ENCODE peak calls at places on chromosomes 12 and 14, in six cellular contexts. One of them, this sample, is unnamed. For H3K36me3, the result is how much of the 10 kb centered on the place peaks cover.

GRCh38 chr12:96134200-96134599 is 60.0 kb upstream of the ELK3 start:
- DNase-seq in esophagus muscularis mucosa: no peak
- DNase-seq in endothelial cell of umbilical vein: no peak
- DNase-seq in pancreas: no peak
- DNase-seq in NT2/D1: no peak
- DNase-seq in lower lobe of right lung: no peak
- DNase-seq in this sample: no peak

GRCh38 chr12:115451785-115452736 is 768.1 kb upstream of the TBX3 start:
- DNase-seq in NT2/D1: peak
- DNase-seq in lower lobe of right lung: peak
- DNase-seq in pancreas: peak
- DNase-seq in esophagus muscularis mucosa: no peak
- DNase-seq in endothelial cell of umbilical vein: no peak
- DNase-seq in this sample: peak

GRCh38 chr14:94665121-94665520 is 52.9 kb downstream of the SERPINA3 start:
- DNase-seq in endothelial cell of umbilical vein: peak
- DNase-seq in lower lobe of right lung: no peak
- DNase-seq in esophagus muscularis mucosa: no peak
- DNase-seq in NT2/D1: no peak
- DNase-seq in pancreas: no peak
- DNase-seq in this sample: peak

GRCh38 chr12:49967042-49967776 is 5.5 kb downstream of the AQP5 start:
- DNase-seq in NT2/D1: peak
- DNase-seq in esophagus muscularis mucosa: peak
- DNase-seq in lower lobe of right lung: peak
- DNase-seq in endothelial cell of umbilical vein: peak
- DNase-seq in pancreas: peak
- DNase-seq in this sample: peak

GRCh38 chr14:89041245-89041585 is 216.8 kb downstream of the TTC8 start:
- DNase-seq in pancreas: peak
- DNase-seq in lower lobe of right lung: no peak
- DNase-seq in esophagus muscularis mucosa: no peak
- DNase-seq in endothelial cell of umbilical vein: no peak
- DNase-seq in NT2/D1: no peak
- DNase-seq in this sample: no peak

GRCh38 chr12:60830381-60830780 is 1234.6 kb downstream of the SLC16A7 start:
- DNase-seq in pancreas: no peak
- DNase-seq in NT2/D1: no peak
- DNase-seq in esophagus muscularis mucosa: no peak
- DNase-seq in lower lobe of right lung: no peak
- DNase-seq in endothelial cell of umbilical vein: no peak
- DNase-seq in this sample: no peak

GRCh38 chr14:64857979-64858740 is 21.5 kb downstream of the SPTB start:
- DNase-seq in NT2/D1: no peak
- DNase-seq in esophagus muscularis mucosa: no peak
- DNase-seq in endothelial cell of umbilical vein: no peak
- DNase-seq in pancreas: no peak
- DNase-seq in lower lobe of right lung: no peak
- DNase-seq in this sample: peak

GRCh38 chr12:45281994-45282393 is 66.1 kb downstream of the ANO6 start:
- DNase-seq in lower lobe of right lung: no peak
- DNase-seq in NT2/D1: no peak
- DNase-seq in pancreas: no peak
- DNase-seq in esophagus muscularis mucosa: no peak
- DNase-seq in endothelial cell of umbilical vein: no peak
- DNase-seq in this sample: no peak

GRCh38 chr12:124786065-124786964 is 77.3 kb downstream of the SCARB1 start:
- DNase-seq in esophagus muscularis mucosa: peak
- DNase-seq in endothelial cell of umbilical vein: peak
- DNase-seq in NT2/D1: peak
- DNase-seq in pancreas: peak
- DNase-seq in lower lobe of right lung: peak
- DNase-seq in this sample: peak

GRCh38 chr12:38166225-38166624 is 150.3 kb upstream of the ALG10B start:
- DNase-seq in pancreas: no peak
- DNase-seq in NT2/D1: no peak
- DNase-seq in esophagus muscularis mucosa: peak
- DNase-seq in endothelial cell of umbilical vein: no peak
- DNase-seq in lower lobe of right lung: no peak
- DNase-seq in this sample: no peak

GRCh38 chr12:3809357-3810015 is 56.6 kb upstream of the CRACR2A start:
- DNase-seq in pancreas: no peak
- DNase-seq in lower lobe of right lung: no peak
- DNase-seq in endothelial cell of umbilical vein: no peak
- DNase-seq in esophagus muscularis mucosa: no peak
- DNase-seq in NT2/D1: no peak
- DNase-seq in this sample: no peak

GRCh38 chr12:109782322-109782695 is 50.9 kb downstream of the TRPV4 start:
- DNase-seq in endothelial cell of umbilical vein: no peak
- DNase-seq in lower lobe of right lung: no peak
- DNase-seq in NT2/D1: no peak
- DNase-seq in esophagus muscularis mucosa: no peak
- DNase-seq in pancreas: no peak
- DNase-seq in this sample: peak

GRCh38 chr12:127355061-127355820 is 911.7 kb upstream of the TMEM132C start:
- DNase-seq in lower lobe of right lung: no peak
- DNase-seq in pancreas: no peak
- DNase-seq in NT2/D1: no peak
- DNase-seq in endothelial cell of umbilical vein: no peak
- DNase-seq in esophagus muscularis mucosa: peak
- DNase-seq in this sample: peak

GRCh38 chr14:61430066-61430757 is 108.8 kb downstream of the PRKCH start:
- DNase-seq in pancreas: no peak
- DNase-seq in lower lobe of right lung: no peak
- DNase-seq in endothelial cell of umbilical vein: no peak
- DNase-seq in NT2/D1: no peak
- DNase-seq in esophagus muscularis mucosa: peak
- DNase-seq in this sample: no peak

GRCh38 chr12:110269622-110270124 is 11.4 kb upstream of the ATP2A2 start:
- DNase-seq in lower lobe of right lung: no peak
- DNase-seq in esophagus muscularis mucosa: no peak
- DNase-seq in endothelial cell of umbilical vein: peak
- DNase-seq in NT2/D1: peak
- DNase-seq in pancreas: no peak
- DNase-seq in this sample: peak

GRCh38 chr14:61380984-61381383 is 59.6 kb downstream of the PRKCH start:
- DNase-seq in lower lobe of right lung: no peak
- DNase-seq in pancreas: no peak
- DNase-seq in esophagus muscularis mucosa: no peak
- DNase-seq in endothelial cell of umbilical vein: no peak
- DNase-seq in NT2/D1: no peak
- DNase-seq in this sample: no peak

GRCh38 chr12:117007618-117008017 is 91.6 kb downstream of the TESC start:
- DNase-seq in NT2/D1: no peak
- DNase-seq in pancreas: no peak
- DNase-seq in lower lobe of right lung: no peak
- DNase-seq in esophagus muscularis mucosa: no peak
- DNase-seq in endothelial cell of umbilical vein: no peak
- DNase-seq in this sample: no peak

GRCh38 chr12:81332054-81332453 is 254.2 kb downstream of the ACSS3 start:
- DNase-seq in esophagus muscularis mucosa: no peak
- DNase-seq in pancreas: no peak
- DNase-seq in endothelial cell of umbilical vein: no peak
- DNase-seq in lower lobe of right lung: no peak
- DNase-seq in NT2/D1: no peak
- DNase-seq in this sample: no peak

GRCh38 chr14:76863724-76864407 is 37.7 kb downstream of the LRRC74A start:
- DNase-seq in endothelial cell of umbilical vein: peak
- DNase-seq in esophagus muscularis mucosa: no peak
- DNase-seq in lower lobe of right lung: peak
- DNase-seq in pancreas: no peak
- DNase-seq in NT2/D1: no peak
- DNase-seq in this sample: peak

GRCh38 chr14:94426526-94426925 is 26.1 kb downstream of the SERPINA11 start:
- DNase-seq in endothelial cell of umbilical vein: no peak
- DNase-seq in pancreas: no peak
- DNase-seq in NT2/D1: no peak
- DNase-seq in esophagus muscularis mucosa: no peak
- DNase-seq in lower lobe of right lung: no peak
- DNase-seq in this sample: no peak

GRCh38 chr12:52247622-52248540 is 14.8 kb downstream of the KRT7 start:
- DNase-seq in endothelial cell of umbilical vein: no peak
- DNase-seq in esophagus muscularis mucosa: no peak
- DNase-seq in pancreas: peak
- DNase-seq in NT2/D1: no peak
- DNase-seq in lower lobe of right lung: no peak
- DNase-seq in this sample: peak

GRCh38 chr12:75207338-75208083 is 2.1 kb downstream of the KCNC2 start:
- DNase-seq in esophagus muscularis mucosa: no peak
- DNase-seq in lower lobe of right lung: peak
- DNase-seq in NT2/D1: no peak
- DNase-seq in pancreas: no peak
- DNase-seq in endothelial cell of umbilical vein: no peak
- DNase-seq in this sample: no peak

GRCh38 chr12:89603678-89604077 is 77.8 kb upstream of the POC1B start:
- DNase-seq in NT2/D1: no peak
- DNase-seq in pancreas: no peak
- DNase-seq in endothelial cell of umbilical vein: no peak
- DNase-seq in lower lobe of right lung: no peak
- DNase-seq in esophagus muscularis mucosa: no peak
- DNase-seq in this sample: no peak

GRCh38 chr14:81453166-81453766 is 53.1 kb upstream of the STON2 start:
- DNase-seq in esophagus muscularis mucosa: no peak
- DNase-seq in pancreas: peak
- DNase-seq in NT2/D1: peak
- DNase-seq in lower lobe of right lung: no peak
- DNase-seq in endothelial cell of umbilical vein: peak
- DNase-seq in this sample: no peak

DNA sequence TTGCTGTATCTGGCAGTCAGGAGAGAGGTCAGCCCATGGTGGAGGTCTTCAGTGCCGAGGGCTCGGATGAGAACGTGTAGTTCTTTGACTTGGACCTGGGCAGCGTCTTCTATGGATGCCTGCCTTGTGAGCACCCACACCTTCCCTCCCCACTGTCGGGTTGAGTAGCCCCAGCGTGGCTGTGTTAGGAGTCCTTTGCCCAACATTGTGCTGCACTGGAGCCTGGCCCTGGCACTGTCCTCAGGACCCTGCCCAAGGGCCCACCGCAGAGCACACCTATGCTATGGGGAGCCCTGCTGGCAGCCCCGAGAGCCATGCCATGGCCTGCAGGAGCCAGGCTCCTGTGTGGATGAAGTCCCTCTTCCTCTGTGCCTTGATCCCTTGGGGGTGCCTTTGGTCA is 26.7 kb downstream of the SLC25A29 start:
- DNase-seq in NT2/D1: no peak
- DNase-seq in endothelial cell of umbilical vein: no peak
- DNase-seq in pancreas: no peak
- DNase-seq in esophagus muscularis mucosa: no peak
- DNase-seq in lower lobe of right lung: no peak
- DNase-seq in this sample: no peak
- H3K36me3 ChIP-seq in NT2/D1: half or more
- H3K36me3 ChIP-seq in endothelial cell of umbilical vein: under half
- H3K36me3 ChIP-seq in pancreas: under half
- H3K36me3 ChIP-seq in esophagus muscularis mucosa: under half
- H3K36me3 ChIP-seq in lower lobe of right lung: under half
- H3K36me3 ChIP-seq in this sample: under half

DNA sequence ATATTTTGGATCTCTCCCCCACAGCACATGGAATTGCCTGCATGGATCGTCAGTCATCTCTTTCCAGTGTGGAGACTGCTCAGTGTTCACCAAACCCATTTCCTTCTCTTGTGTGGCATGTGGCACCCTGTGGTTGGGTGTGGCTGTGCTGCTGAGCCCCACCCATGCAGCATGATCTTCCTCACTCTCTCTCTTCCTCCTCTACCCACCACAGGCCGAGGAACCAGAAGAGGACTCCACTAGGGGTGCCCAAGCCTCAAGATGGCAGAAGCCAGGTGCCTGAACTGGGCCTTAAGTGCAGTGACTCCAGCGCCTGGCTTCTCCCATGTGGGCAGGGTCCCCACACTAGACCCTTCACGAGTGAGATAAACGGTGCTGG is 66.8 kb upstream of the GPR68 start:
- DNase-seq in pancreas: no peak
- DNase-seq in lower lobe of right lung: no peak
- DNase-seq in esophagus muscularis mucosa: no peak
- DNase-seq in NT2/D1: no peak
- DNase-seq in endothelial cell of umbilical vein: no peak
- DNase-seq in this sample: no peak
- H3K36me3 ChIP-seq in pancreas: under half
- H3K36me3 ChIP-seq in lower lobe of right lung: half or more
- H3K36me3 ChIP-seq in esophagus muscularis mucosa: under half
- H3K36me3 ChIP-seq in NT2/D1: half or more
- H3K36me3 ChIP-seq in endothelial cell of umbilical vein: under half
- H3K36me3 ChIP-seq in this sample: under half

GRCh38 chr14:103736546-103737431 is 21.2 kb downstream of the ZFYVE21 start:
- DNase-seq in pancreas: no peak
- DNase-seq in lower lobe of right lung: peak
- DNase-seq in NT2/D1: no peak
- DNase-seq in endothelial cell of umbilical vein: no peak
- DNase-seq in esophagus muscularis mucosa: no peak
- DNase-seq in this sample: peak
- H3K36me3 ChIP-seq in pancreas: under half
- H3K36me3 ChIP-seq in lower lobe of right lung: half or more
- H3K36me3 ChIP-seq in NT2/D1: under half
- H3K36me3 ChIP-seq in endothelial cell of umbilical vein: under half
- H3K36me3 ChIP-seq in esophagus muscularis mucosa: half or more
- H3K36me3 ChIP-seq in this sample: under half

GRCh38 chr12:53533476-53533875 is 26.2 kb upstream of the NPFF start:
- DNase-seq in lower lobe of right lung: no peak
- DNase-seq in NT2/D1: no peak
- DNase-seq in endothelial cell of umbilical vein: no peak
- DNase-seq in esophagus muscularis mucosa: no peak
- DNase-seq in pancreas: no peak
- DNase-seq in this sample: no peak
- H3K36me3 ChIP-seq in lower lobe of right lung: half or more
- H3K36me3 ChIP-seq in NT2/D1: half or more
- H3K36me3 ChIP-seq in endothelial cell of umbilical vein: under half
- H3K36me3 ChIP-seq in esophagus muscularis mucosa: half or more
- H3K36me3 ChIP-seq in pancreas: under half
- H3K36me3 ChIP-seq in this sample: half or more

GRCh38 chr14:102012336-102012735 is 48.0 kb downstream of the DYNC1H1 start:
- DNase-seq in esophagus muscularis mucosa: no peak
- DNase-seq in pancreas: no peak
- DNase-seq in lower lobe of right lung: no peak
- DNase-seq in endothelial cell of umbilical vein: no peak
- DNase-seq in NT2/D1: no peak
- DNase-seq in this sample: peak
- H3K36me3 ChIP-seq in esophagus muscularis mucosa: half or more
- H3K36me3 ChIP-seq in pancreas: half or more
- H3K36me3 ChIP-seq in lower lobe of right lung: half or more
- H3K36me3 ChIP-seq in endothelial cell of umbilical vein: half or more
- H3K36me3 ChIP-seq in NT2/D1: half or more
- H3K36me3 ChIP-seq in this sample: half or more

DNA sequence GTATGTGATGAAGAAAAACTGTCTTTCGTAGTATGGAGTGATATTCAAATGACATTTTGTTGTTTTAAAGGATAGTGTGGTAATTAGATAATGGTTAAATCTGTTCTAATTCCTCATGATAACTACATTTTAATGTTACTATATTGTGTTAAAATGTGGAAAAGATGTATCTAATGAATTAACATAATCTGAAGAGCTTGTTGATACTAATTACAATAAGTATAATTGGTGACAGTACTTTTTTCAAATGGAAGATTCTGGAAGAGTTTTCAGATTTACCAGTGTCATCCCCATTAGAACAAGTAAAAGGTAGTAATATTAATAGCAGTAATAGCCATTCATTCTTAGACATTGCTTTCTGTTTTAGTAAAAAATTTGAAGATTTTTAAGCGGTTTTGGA is 37.6 kb downstream of the CAND1 start:
- DNase-seq in esophagus muscularis mucosa: no peak
- DNase-seq in lower lobe of right lung: no peak
- DNase-seq in NT2/D1: no peak
- DNase-seq in endothelial cell of umbilical vein: no peak
- DNase-seq in pancreas: no peak
- DNase-seq in this sample: no peak
- H3K36me3 ChIP-seq in esophagus muscularis mucosa: half or more
- H3K36me3 ChIP-seq in lower lobe of right lung: half or more
- H3K36me3 ChIP-seq in NT2/D1: half or more
- H3K36me3 ChIP-seq in endothelial cell of umbilical vein: under half
- H3K36me3 ChIP-seq in pancreas: under half
- H3K36me3 ChIP-seq in this sample: half or more

This sample was measured in osteoblast.